ENCODE peak calls at places on chromosomes 4 and X, in seven cellular contexts. S, O, Y, N, V, U and M are unnamed samples.

GRCh38 chr4:75948822-75949444 is 8.1 kb upstream of the NAAA start:
- DNase-seq in V (no peak), N (no peak), S (no peak), Y (no peak), O (no peak), U (no peak), M (no peak)

GRCh38 chrX:136166221-136166855 is 19.0 kb downstream of the FHL1 start:
- DNase-seq in O (peak; percentile 58), S (peak; percentile 22), U (no peak), N (no peak), Y (no peak), V (no peak), M (no peak)

GRCh38 chrX:14872851-14873675 is at the start of the genes FANCB and MOSPD2:
- DNase-seq in U (peak; percentile 41), S (peak; percentile 97), Y (peak; percentile 85), O (peak; percentile 96), V (peak; percentile 95), N (peak; percentile 80), M (peak; percentile 78)

GRCh38 chr4:44861756-44862155 is 135.4 kb upstream of the GNPDA2 start:
- DNase-seq in O (peak; percentile 53), N (no peak), U (no peak), Y (no peak), S (no peak), V (no peak), M (no peak)

GRCh38 chr4:122588453-122589238 is 32.2 kb downstream of the IL21 start:
- DNase-seq in O (no peak), N (no peak), U (no peak), S (no peak), Y (no peak), V (no peak), M (no peak)

GRCh38 chrX:38871129-38872029 is 70.1 kb downstream of the MID1IP1 start:
- DNase-seq in U (no peak), V (no peak), S (peak; percentile 43), O (peak; percentile 13), N (no peak), Y (no peak), M (no peak)

GRCh38 chr4:98686046-98686385 is 27.6 kb upstream of the TSPAN5 start:
- DNase-seq in V (no peak), S (no peak), Y (no peak), U (no peak), O (no peak), N (no peak), M (no peak)

GRCh38 chr4:73669410-73670183 is 49.4 kb upstream of the RASSF6 start:
- DNase-seq in V (no peak), N (no peak), O (peak; percentile 81), Y (no peak), U (no peak), S (no peak), M (no peak)

GRCh38 chr4:87904627-87905026 is 70.9 kb upstream of the SPP1 start:
- DNase-seq in N (no peak), V (no peak), O (no peak), U (no peak), S (no peak), Y (no peak), M (no peak)

GRCh38 chr4:25925486-25926201 is 11.6 kb downstream of the SMIM20 start:
- DNase-seq in S (peak; percentile 65), N (no peak), Y (peak; percentile 35), V (peak; percentile 27), U (no peak), O (peak; percentile 59), M (no peak)

GRCh38 chrX:110317820-110318663 is at the start of gene AMMECR1:
- DNase-seq in U (no peak), N (peak; percentile 44), V (peak; percentile 83), O (peak; percentile 87), S (peak; percentile 92), Y (peak; percentile 31), M (peak; percentile 36)

DNA sequence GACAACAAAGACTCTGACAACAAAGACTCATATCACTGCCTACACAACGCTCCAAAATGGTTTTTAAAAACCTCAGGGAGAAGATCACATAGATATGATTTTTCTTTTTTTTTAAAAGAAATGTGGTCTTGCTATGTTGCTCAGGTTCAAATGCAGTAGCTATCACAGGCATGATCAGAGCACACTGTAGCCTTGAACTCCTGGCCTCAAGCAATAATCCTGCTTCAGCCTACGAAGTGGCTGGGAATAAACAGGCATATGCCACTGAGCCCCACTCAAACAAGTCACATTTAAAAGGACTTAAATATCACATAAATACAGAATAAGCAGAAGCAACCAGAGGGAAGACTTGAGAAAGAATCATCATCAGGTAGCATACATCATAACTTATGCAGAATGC is 14.7 kb downstream of the DHX15 start:
- DNase-seq in U (no peak), N (no peak), Y (no peak), S (no peak), O (no peak), V (no peak), M (no peak)
- H3K4me1 ChIP-seq in U (no peaks in the 10 kb centered on the region), N (peaks cover 45% of the 10 kb centered on the region), Y (no peaks in the 10 kb centered on the region), S (no peaks in the 10 kb centered on the region), O (peaks cover 7% of the 10 kb centered on the region), V (peaks cover 26% of the 10 kb centered on the region), M (peaks cover 33% of the 10 kb centered on the region)

DNA sequence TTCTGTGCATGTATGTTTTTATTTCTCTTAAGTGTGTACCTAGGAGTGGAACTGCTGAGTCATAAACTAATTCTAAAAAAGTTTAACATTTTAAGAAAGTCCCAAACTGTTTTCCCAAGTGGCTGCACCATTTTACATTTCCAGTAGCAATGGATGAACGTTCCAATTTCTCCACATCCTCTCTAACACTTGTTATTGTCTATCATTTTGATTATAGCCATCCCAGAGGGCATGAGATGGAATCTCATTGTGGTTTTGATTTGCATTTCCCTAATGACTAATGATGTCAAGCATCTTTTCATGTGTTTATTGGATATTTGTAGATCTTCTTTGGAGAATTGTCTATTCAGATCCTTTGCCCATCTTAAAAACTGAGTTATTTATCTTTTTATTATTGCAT is 82.5 kb downstream of the PPEF1 start:
- DNase-seq in O (no peak), S (no peak), U (no peak), Y (no peak), N (no peak), V (no peak), M (no peak)
- H3K4me3 ChIP-seq in O (no peak overlapping the region), S (no peak overlapping the region), U (no peak overlapping the region), Y (no peak overlapping the region), N (no peak overlapping the region), V (no peak overlapping the region), M (no peak overlapping the region)

GRCh38 chrX:13762015-13762414 is 27.5 kb downstream of the OFD1 start:
- DNase-seq in U (no peak), O (no peak), N (no peak), V (no peak), S (peak; percentile 30), Y (no peak), M (no peak)

GRCh38 chrX:13759152-13759718 is 24.7 kb downstream of the OFD1 start:
- DNase-seq in U (no peak), O (no peak), N (no peak), S (no peak), Y (no peak), V (no peak), M (no peak)

GRCh38 chrX:13760428-13760827 is 25.9 kb downstream of the OFD1 start:
- DNase-seq in N (no peak), Y (no peak), U (no peak), S (no peak), O (no peak), V (no peak), M (no peak)

GRCh38 chrX:13763489-13763888 is 28.9 kb downstream of the OFD1 start:
- DNase-seq in N (peak; percentile 6), Y (no peak), S (peak; percentile 25), U (no peak), V (no peak), O (no peak), M (peak; percentile 4)

GRCh38 chrX:13761606-13762005 is 27.1 kb downstream of the OFD1 start:
- DNase-seq in N (no peak), V (no peak), Y (no peak), S (no peak), O (peak; percentile 6), U (no peak), M (no peak)
- H3K4me1 ChIP-seq in N (no peaks in the 10 kb centered on the region), V (peaks cover 9% of the 10 kb centered on the region), Y (no peaks in the 10 kb centered on the region), S (peaks cover 28% of the 10 kb centered on the region), O (peaks cover 4% of the 10 kb centered on the region), U (no peaks in the 10 kb centered on the region), M (peaks cover 28% of the 10 kb centered on the region)

GRCh38 chr4:96097693-96098092 is 257.8 kb downstream of the PDHA2 start:
- DNase-seq in S (no peak), Y (no peak), U (no peak), V (no peak), O (no peak), N (no peak), M (no peak)

GRCh38 chr4:96093563-96093962 is 253.7 kb downstream of the PDHA2 start:
- DNase-seq in V (no peak), O (no peak), Y (no peak), U (no peak), S (no peak), N (no peak), M (no peak)

GRCh38 chr4:96093057-96093456 is 253.2 kb downstream of the PDHA2 start:
- DNase-seq in V (no peak), N (no peak), U (no peak), O (no peak), S (no peak), Y (no peak), M (no peak)

GRCh38 chr4:96099031-96099430 is 259.1 kb downstream of the PDHA2 start:
- DNase-seq in O (peak; percentile 27), V (no peak), N (no peak), S (no peak), Y (no peak), U (no peak), M (no peak)

DNA sequence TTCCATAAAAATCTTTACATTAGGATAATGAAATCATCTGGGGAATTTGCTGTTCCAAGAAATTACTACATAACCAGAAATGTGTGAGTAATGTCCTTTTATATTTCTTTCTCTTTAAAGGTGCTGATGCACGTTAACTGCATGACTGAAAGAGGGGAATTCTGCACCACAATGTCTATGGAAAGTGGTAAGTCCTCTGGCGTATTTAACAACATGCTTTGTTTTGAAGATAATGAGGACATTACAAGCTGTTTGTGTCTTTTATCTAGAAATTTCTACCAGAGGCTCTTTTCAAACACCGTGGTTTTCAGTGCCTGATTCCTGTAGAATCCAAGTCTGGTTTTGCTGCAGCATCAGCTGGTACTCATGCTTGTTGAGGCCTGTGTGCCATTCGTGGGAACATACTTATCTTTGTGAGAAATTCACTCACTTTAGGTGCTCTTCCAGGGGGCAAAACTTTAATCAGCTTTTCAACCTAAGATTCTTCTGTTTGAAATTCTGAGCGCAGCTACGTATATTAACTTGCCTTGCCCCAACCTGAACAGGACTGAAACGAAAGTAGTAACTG is 257.2 kb downstream of the PDHA2 start:
- DNase-seq in U (no peak), N (no peak), S (peak; percentile 77), Y (no peak), V (no peak), O (peak; percentile 51), M (no peak)
- H3K4me3 ChIP-seq in U (no peak overlapping the region), N (no peak overlapping the region), S (no peak overlapping the region), Y (no peak overlapping the region), V (no peak overlapping the region), O (no peak overlapping the region), M (no peak overlapping the region)

DNA sequence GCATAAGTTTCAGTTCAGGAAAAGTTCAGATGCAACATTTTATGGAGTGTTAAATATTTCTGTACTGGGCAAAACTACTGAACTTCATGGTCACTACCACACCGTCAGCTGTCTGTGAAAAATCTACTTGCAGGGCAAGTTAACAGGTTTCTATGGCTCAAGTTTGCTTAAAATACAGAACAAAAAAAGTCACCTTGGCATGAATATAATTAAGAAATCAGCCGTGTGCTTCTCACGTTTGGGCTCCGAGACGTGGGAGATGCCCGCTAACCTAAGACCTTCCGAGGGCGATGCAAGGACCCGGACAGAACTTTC is 633 bp downstream of the TAPT1 start:
- DNase-seq in V (no peak), S (no peak), U (no peak), Y (no peak), N (no peak), O (no peak), M (no peak)
- H3K4me1 ChIP-seq in V (peaks cover 24% of the 10 kb centered on the region), S (peaks cover 16% of the 10 kb centered on the region), U (peaks cover 8% of the 10 kb centered on the region), Y (peaks cover 16% of the 10 kb centered on the region), N (peaks cover 59% of the 10 kb centered on the region), O (peaks cover 21% of the 10 kb centered on the region), M (peaks cover 53% of the 10 kb centered on the region)